ENCODE peak calls at places on chromosomes 2 and 18, in five cellular contexts. L, W, H, O and A are unnamed samples.

GRCh38 chr2:241244368-241244767 is 55.9 kb downstream of the ANO7 start:
- DNase-seq in L (no peak), W (no peak), H (no peak), O (no peak), A (no peak)

GRCh38 chr2:52510432-52510831 is 1257.2 kb upstream of the CHAC2 start:
- DNase-seq in L (no peak), W (peak), H (no peak), O (no peak), A (no peak)

GRCh38 chr2:42203792-42204191 is 34.6 kb downstream of the EML4 start:
- DNase-seq in L (no peak), W (no peak), H (no peak), O (no peak), A (no peak)

GRCh38 chr2:227745594-227745993 is at the start of gene SCYGR8:
- DNase-seq in L (no peak), W (no peak), H (no peak), O (no peak), A (no peak)

GRCh38 chr2:20422679-20423271 is 24.1 kb upstream of the RHOB start:
- DNase-seq in L (peak), W (no peak), H (no peak), O (peak), A (peak)

GRCh38 chr2:75524276-75524911 is 36.3 kb downstream of the EVA1A start:
- DNase-seq in L (no peak), W (no peak), H (no peak), O (no peak), A (no peak)

GRCh38 chr2:201344663-201345366 is 12.3 kb downstream of the FLACC1 start:
- DNase-seq in L (no peak), W (no peak), H (no peak), O (no peak), A (no peak)

GRCh38 chr2:69572640-69573039 is 70.9 kb downstream of the AAK1 start:
- DNase-seq in L (no peak), W (peak), H (no peak), O (no peak), A (no peak)

GRCh38 chr18:62357079-62357719 is 32.1 kb downstream of the TNFRSF11A start:
- DNase-seq in L (no peak), W (no peak), H (no peak), O (no peak), A (no peak)

GRCh38 chr2:33457588-33458247 is 18.7 kb upstream of the RASGRP3 start:
- DNase-seq in L (peak), W (no peak), H (peak), O (peak), A (peak)

GRCh38 chr18:48928787-48929186 is 22.0 kb downstream of the SMAD7 start:
- DNase-seq in L (peak), W (peak), H (peak), O (no peak), A (peak)

GRCh38 chr2:229417906-229418305 is 146.8 kb upstream of the PID1 start:
- DNase-seq in L (no peak), W (no peak), H (no peak), O (no peak), A (no peak)

GRCh38 chr2:64331846-64332245 is 122.1 kb upstream of the LGALSL start:
- DNase-seq in L (no peak), W (no peak), H (no peak), O (no peak), A (no peak)

GRCh38 chr2:168712053-168712452 is 90.4 kb upstream of the NOSTRIN start:
- DNase-seq in L (peak), W (no peak), H (no peak), O (no peak), A (peak)

GRCh38 chr2:143029141-143029540 is 100.1 kb upstream of the ARHGAP15 start:
- DNase-seq in L (no peak), W (peak), H (no peak), O (no peak), A (no peak)

GRCh38 chr18:26531600-26532150 is 16.7 kb downstream of the KCTD1 start:
- DNase-seq in L (no peak), W (no peak), H (no peak), O (no peak), A (no peak)

GRCh38 chr2:85071096-85071495 is 62.1 kb upstream of the TCF7L1 start:
- DNase-seq in L (no peak), W (no peak), H (no peak), O (no peak), A (no peak)

GRCh38 chr2:232574674-232575403 is 24.4 kb downstream of the EIF4E2 start:
- DNase-seq in L (no peak), W (peak), H (no peak), O (no peak), A (no peak)

GRCh38 chr2:219627105-219628100 is at the start of gene SLC4A3:
- DNase-seq in L (no peak), W (no peak), H (no peak), O (no peak), A (peak)
- TF ChIP-seq CTCF in L (no peak), W (no peak), H (no peak), O (no peak), A (no peak)

GRCh38 chr2:22855761-22856184 is 529.2 kb upstream of the KLHL29 start:
- DNase-seq in L (no peak), W (no peak), H (no peak), O (no peak), A (no peak)
- TF ChIP-seq CTCF in L (no peak), W (no peak), H (no peak), O (no peak), A (no peak)

DNA sequence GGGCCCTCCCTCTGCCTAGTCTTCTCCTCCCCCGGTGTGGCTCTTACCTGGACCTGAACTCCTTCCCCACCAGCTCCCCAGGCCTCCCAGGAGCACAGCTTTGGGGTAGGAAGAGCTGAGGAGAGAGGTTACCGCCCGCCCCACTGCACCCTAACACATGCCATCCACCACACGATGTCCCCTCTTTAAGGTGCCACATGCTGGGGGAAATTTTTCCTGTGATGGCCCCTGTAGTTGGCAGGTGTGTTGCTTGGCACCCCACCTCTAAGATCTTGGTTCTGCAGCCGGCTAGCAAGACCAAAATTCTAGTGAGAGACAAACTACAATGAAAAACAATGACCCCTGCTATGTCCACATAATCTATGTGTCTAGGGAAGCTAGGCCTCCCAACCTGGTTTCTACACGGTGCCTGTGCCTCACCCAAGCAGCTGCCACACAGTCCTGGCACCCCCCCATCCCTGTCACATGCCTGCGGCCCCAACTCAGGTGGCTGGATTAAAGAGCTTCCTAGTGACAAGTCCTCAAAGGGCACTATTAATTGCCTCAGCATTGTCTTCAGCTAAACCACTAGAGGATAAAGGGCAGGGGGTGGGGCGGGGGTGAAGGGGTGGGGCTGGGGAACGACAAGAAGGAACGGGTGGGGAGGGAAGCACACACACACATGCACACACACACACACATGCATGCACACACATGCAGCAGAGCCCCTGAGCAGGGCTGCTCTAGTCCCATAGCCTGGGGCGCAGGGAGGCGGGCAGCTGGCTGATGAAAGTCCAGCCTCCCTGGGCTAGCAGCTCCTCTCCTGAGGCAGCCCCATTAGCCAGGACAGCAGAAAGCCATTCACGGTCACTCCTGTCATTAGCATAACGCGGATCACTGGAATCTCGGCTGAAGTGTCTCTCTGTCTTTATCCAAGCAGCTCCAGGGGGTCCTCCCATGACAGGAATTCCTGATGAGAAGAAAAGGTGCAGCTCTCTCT is 7.2 kb upstream of the TEX261 start:
- DNase-seq in L (peak), W (no peak), H (no peak), O (no peak), A (peak)
- TF ChIP-seq CTCF in L (no peak), W (no peak), H (no peak), O (no peak), A (no peak)

GRCh38 chr2:231390667-231391066 is 4.8 kb upstream of the B3GNT7 start:
- DNase-seq in L (no peak), W (no peak), H (peak), O (no peak), A (no peak)

GRCh38 chr2:231386446-231386845 is 9.1 kb upstream of the B3GNT7 start:
- DNase-seq in L (no peak), W (peak), H (no peak), O (no peak), A (no peak)

GRCh38 chr2:231388725-231389346 is 6.7 kb upstream of the B3GNT7 start:
- DNase-seq in L (no peak), W (no peak), H (no peak), O (no peak), A (no peak)

GRCh38 chr2:231385429-231385828 is 10.1 kb upstream of the B3GNT7 start:
- DNase-seq in L (no peak), W (no peak), H (no peak), O (no peak), A (no peak)

GRCh38 chr2:231387904-231388724 is 7.4 kb upstream of the B3GNT7 start:
- DNase-seq in L (no peak), W (no peak), H (peak), O (no peak), A (no peak)
- TF ChIP-seq CTCF in L (no peak), W (no peak), H (no peak), O (no peak), A (no peak)

DNA sequence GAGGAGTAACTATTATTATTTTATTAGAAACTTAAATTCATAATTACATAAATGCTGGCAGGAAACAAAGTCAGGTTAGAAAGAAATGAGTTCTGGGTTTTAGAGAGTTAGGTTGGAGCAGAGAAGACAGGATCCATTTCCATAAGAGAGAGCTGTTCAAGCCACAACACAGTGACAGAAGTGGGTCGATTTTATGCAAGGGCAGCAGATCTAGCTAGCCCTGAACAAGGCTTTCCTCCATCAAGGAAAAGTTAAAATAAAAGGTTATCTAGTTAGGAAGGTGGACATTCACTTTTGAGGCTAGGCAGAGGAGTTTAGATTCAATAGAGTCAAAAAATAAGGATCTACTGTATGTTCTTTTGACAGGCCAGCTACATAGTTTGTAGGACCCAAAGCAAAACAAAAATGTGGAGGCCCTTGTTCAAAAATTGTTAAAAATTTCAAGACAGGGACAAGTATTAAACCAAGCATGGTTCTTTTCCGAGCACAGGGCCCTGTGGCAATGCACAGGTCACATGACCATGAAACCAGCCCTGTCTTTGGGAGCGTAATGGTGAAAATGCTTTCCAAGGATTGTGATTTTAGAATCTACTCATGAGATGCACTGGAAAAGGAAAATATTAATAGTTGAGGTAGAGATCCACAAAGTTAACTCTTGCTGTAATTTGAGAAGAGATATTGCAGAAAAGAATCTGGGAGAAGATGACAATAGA is 91.2 kb upstream of the CREB1 start:
- DNase-seq in L (no peak), W (no peak), H (no peak), O (no peak), A (no peak)
- TF ChIP-seq CTCF in L (no peak), W (no peak), H (no peak), O (no peak), A (no peak)